ENCODE peak calls at places on chromosome 12, in five cellular contexts. One of them, this sample, is unnamed.

GRCh38 chr12:120417917-120418316 is 20.0 kb upstream of the COX6A1 start:
- DNase-seq in upper lobe of left lung: no peak
- DNase-seq in K562: no peak
- DNase-seq in A549: no peak
- DNase-seq in breast epithelium: no peak
- DNase-seq in this sample: no peak

GRCh38 chr12:78229491-78230209 is 399.0 kb downstream of the NAV3 start:
- DNase-seq in upper lobe of left lung: no peak
- DNase-seq in K562: no peak
- DNase-seq in A549: peak; percentile 4
- DNase-seq in breast epithelium: no peak
- DNase-seq in this sample: no peak

GRCh38 chr12:55637467-55637866 is 775 bp downstream of the OR10P1 start:
- DNase-seq in upper lobe of left lung: no peak
- DNase-seq in K562: no peak
- DNase-seq in A549: no peak
- DNase-seq in breast epithelium: no peak
- DNase-seq in this sample: no peak

GRCh38 chr12:56840922-56841321 is 77.8 kb downstream of the HSD17B6 start:
- DNase-seq in upper lobe of left lung: no peak
- DNase-seq in K562: no peak
- DNase-seq in A549: no peak
- DNase-seq in breast epithelium: no peak
- DNase-seq in this sample: peak; percentile 17

GRCh38 chr12:128449146-128449894 is 182.3 kb downstream of the TMEM132C start:
- DNase-seq in upper lobe of left lung: no peak
- DNase-seq in K562: no peak
- DNase-seq in A549: no peak
- DNase-seq in breast epithelium: no peak
- DNase-seq in this sample: no peak

GRCh38 chr12:11758838-11759509 is 109.5 kb downstream of the ETV6 start:
- DNase-seq in upper lobe of left lung: no peak
- DNase-seq in K562: no peak
- DNase-seq in A549: no peak
- DNase-seq in breast epithelium: no peak
- DNase-seq in this sample: peak; percentile 46

GRCh38 chr12:122190842-122191668 is 8.1 kb downstream of the LRRC43 start:
- DNase-seq in upper lobe of left lung: peak; percentile 52
- DNase-seq in K562: peak; percentile 87
- DNase-seq in A549: peak; percentile 93
- DNase-seq in breast epithelium: no peak
- DNase-seq in this sample: no peak

GRCh38 chr12:62192486-62193250 is 67.5 kb upstream of the USP15 start:
- DNase-seq in upper lobe of left lung: peak; percentile 38
- DNase-seq in K562: peak; percentile 73
- DNase-seq in A549: peak; percentile 74
- DNase-seq in breast epithelium: no peak
- DNase-seq in this sample: peak; percentile 31

GRCh38 chr12:8499616-8500015 is 13.7 kb upstream of the CLEC4D start:
- DNase-seq in upper lobe of left lung: no peak
- DNase-seq in K562: no peak
- DNase-seq in A549: no peak
- DNase-seq in breast epithelium: no peak
- DNase-seq in this sample: no peak

GRCh38 chr12:89357297-89357730 is 5.0 kb upstream of the DUSP6 start:
- DNase-seq in upper lobe of left lung: no peak
- DNase-seq in K562: no peak
- DNase-seq in A549: no peak
- DNase-seq in breast epithelium: no peak
- DNase-seq in this sample: no peak

GRCh38 chr12:82740129-82741000 is 53.7 kb downstream of the TMTC2 start:
- DNase-seq in upper lobe of left lung: no peak
- DNase-seq in K562: no peak
- DNase-seq in A549: peak; percentile 48
- DNase-seq in breast epithelium: no peak
- DNase-seq in this sample: no peak

GRCh38 chr12:32568241-32568640 is 110.9 kb upstream of the DNM1L start:
- DNase-seq in upper lobe of left lung: no peak
- DNase-seq in K562: no peak
- DNase-seq in A549: peak; percentile 15
- DNase-seq in breast epithelium: no peak
- DNase-seq in this sample: no peak

GRCh38 chr12:18990866-18991265 is 138.7 kb upstream of the PLEKHA5 start:
- DNase-seq in upper lobe of left lung: no peak
- DNase-seq in K562: no peak
- DNase-seq in A549: no peak
- DNase-seq in breast epithelium: no peak
- DNase-seq in this sample: no peak

GRCh38 chr12:13173537-13173936 is 23.0 kb upstream of the EMP1 start:
- DNase-seq in upper lobe of left lung: peak; percentile 75
- DNase-seq in K562: no peak
- DNase-seq in A549: no peak
- DNase-seq in breast epithelium: no peak
- DNase-seq in this sample: peak; percentile 69

DNA sequence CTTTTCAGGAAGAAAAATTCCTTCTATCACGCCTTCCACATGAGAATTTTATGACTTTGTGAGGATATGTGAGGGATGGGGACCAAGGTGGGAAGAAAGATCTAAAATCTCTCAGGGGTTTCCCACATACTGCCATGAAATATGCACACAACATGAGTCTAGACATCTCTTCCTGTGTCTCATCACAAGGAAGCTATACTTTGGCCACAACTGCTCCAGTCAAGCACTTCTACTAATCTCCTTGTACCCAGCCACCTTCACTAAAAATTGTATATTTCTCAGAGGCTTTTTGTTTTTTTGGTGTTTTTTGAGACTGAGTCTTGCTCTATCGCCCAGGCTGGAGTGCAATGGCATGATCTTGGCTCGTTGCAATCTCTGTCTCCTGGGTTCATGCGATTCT is 3.2 kb downstream of the OSBPL8 start:
- DNase-seq in upper lobe of left lung: no peak
- DNase-seq in K562: no peak
- DNase-seq in A549: no peak
- DNase-seq in breast epithelium: no peak
- DNase-seq in this sample: no peak
- H3K4me1 ChIP-seq in upper lobe of left lung: peaks cover 47% of the 10 kb centered on the region
- H3K4me1 ChIP-seq in K562: peaks cover 23% of the 10 kb centered on the region
- H3K4me1 ChIP-seq in A549: peaks cover 19% of the 10 kb centered on the region
- H3K4me1 ChIP-seq in breast epithelium: no peaks in the 10 kb centered on the region
- H3K4me1 ChIP-seq in this sample: peaks cover 7% of the 10 kb centered on the region

DNA sequence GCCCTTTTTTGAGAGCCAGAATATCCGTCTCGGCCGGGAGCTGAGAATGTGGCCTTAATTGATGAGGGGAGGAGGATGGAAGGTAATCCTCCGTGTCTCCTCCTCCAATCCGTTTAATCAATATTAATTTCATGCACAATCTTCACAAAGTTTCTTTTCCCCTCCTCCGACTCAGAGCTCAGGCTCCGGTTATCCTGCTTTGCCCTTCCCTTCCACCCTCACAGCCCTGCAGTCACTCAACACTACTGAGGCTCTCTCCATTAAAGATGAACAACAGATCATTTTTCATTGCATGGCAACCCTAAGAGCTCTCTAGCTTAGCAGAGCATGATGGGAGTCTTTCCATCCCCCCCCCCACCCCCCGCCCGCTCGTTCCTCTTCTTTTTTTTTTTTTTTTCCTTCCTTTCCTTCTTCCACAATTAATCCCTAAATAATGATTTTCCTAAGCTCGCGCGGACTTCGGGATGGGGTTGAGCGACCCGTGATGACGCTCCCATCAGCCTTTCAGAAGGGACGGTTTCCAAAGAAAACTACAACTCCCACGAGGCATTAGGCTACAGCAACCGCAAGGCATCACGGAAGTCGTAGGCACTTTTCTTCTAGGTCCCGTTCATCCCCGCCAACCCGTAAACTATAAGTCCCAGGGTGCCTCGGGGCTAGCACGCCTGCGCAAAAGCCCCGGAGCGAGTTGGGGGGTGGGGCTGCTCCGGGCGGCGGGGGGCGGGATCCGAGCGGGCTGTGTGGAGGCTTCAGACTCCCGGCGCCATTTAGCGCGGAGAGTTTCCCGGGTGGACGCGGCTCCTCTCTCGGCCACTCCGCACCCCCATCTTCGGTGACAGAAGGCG is at the start of gene WNK1:
- DNase-seq in upper lobe of left lung: peak; percentile 99
- DNase-seq in K562: peak; percentile 97
- DNase-seq in A549: peak; percentile 99
- DNase-seq in breast epithelium: peak; percentile 98
- DNase-seq in this sample: peak; percentile 98
- TF ChIP-seq POLR2A in upper lobe of left lung: peak; percentile 69
- TF ChIP-seq POLR2A in K562: peak; percentile 85
- TF ChIP-seq POLR2A in A549: peak; percentile 87
- TF ChIP-seq POLR2A in breast epithelium: no peak
- TF ChIP-seq POLR2A in this sample: peak; percentile 91

DNA sequence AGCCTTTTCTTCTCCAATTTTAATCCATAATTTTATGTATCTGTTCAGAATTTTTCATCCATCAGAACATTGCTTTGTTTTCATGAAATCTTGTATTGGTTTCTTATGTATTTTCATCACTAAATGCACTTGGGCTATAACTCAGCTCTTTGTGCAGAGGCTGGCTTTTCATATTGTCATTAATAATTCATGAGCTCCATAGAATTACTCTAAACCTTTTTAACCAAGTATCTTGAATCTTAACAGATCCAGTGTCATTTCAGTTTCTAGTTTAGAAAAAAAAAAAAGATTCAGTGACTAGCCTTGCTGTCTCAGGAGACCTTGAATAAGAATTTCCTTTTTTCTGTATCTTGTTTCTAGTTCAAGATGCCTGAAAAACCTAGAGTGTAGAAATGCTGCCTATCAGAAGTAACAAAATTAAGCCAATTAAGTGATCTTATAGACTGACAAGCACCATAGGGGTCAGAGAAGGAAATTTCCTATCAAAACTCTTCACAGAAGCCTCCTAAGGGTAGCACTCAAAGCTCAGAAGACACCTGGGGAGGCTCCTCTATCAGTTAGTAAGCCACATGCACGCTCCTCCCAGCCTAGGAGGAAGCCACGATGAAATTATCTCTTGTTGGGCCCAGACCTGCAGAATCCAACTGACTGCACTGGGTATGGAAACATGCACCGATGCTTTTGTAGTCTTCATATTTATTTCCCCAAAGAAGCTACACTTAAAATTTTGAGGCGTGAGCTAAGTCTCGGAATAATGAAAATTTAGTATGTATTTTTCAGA is 163.4 kb downstream of the KICS2 start:
- DNase-seq in upper lobe of left lung: no peak
- DNase-seq in K562: no peak
- DNase-seq in A549: no peak
- DNase-seq in breast epithelium: no peak
- DNase-seq in this sample: no peak
- H3K4me1 ChIP-seq in upper lobe of left lung: no peaks in the 10 kb centered on the region
- H3K4me1 ChIP-seq in K562: no peaks in the 10 kb centered on the region
- H3K4me1 ChIP-seq in A549: peaks cover 8% of the 10 kb centered on the region
- H3K4me1 ChIP-seq in breast epithelium: no peaks in the 10 kb centered on the region
- H3K4me1 ChIP-seq in this sample: no peaks in the 10 kb centered on the region

GRCh38 chr12:113297621-113298471 is 37.1 kb downstream of the SLC8B1 start:
- DNase-seq in upper lobe of left lung: no peak
- DNase-seq in K562: no peak
- DNase-seq in A549: no peak
- DNase-seq in breast epithelium: no peak
- DNase-seq in this sample: no peak
- TF ChIP-seq POLR2A in upper lobe of left lung: no peak
- TF ChIP-seq POLR2A in K562: peak; percentile 33
- TF ChIP-seq POLR2A in A549: no peak
- TF ChIP-seq POLR2A in breast epithelium: no peak
- TF ChIP-seq POLR2A in this sample: no peak